ENCODE peak calls at places on chromosomes 2 and 18, in nine cellular contexts. One of them, this sample, is unnamed.

GRCh38 chr18:23341383-23341782 is 111.7 kb upstream of the RIOK3 start:
- DNase-seq in aorta: no peak
- DNase-seq in breast epithelium: no peak
- DNase-seq in AG09309: no peak
- DNase-seq in tibial artery: no peak
- DNase-seq in fibroblast of the aortic adventitia: no peak
- DNase-seq in ovary: no peak
- DNase-seq in bronchial epithelial cell: peak
- DNase-seq in SK-N-MC: no peak
- DNase-seq in this sample: no peak

GRCh38 chr2:11102956-11103860 is 52.1 kb upstream of the SLC66A3 start:
- DNase-seq in aorta: no peak
- DNase-seq in breast epithelium: no peak
- DNase-seq in AG09309: no peak
- DNase-seq in tibial artery: no peak
- DNase-seq in fibroblast of the aortic adventitia: no peak
- DNase-seq in ovary: no peak
- DNase-seq in bronchial epithelial cell: no peak
- DNase-seq in SK-N-MC: no peak
- DNase-seq in this sample: no peak

GRCh38 chr2:191280304-191280703 is 35.1 kb downstream of the MYO1B start:
- DNase-seq in aorta: no peak
- DNase-seq in breast epithelium: no peak
- DNase-seq in AG09309: no peak
- DNase-seq in tibial artery: no peak
- DNase-seq in fibroblast of the aortic adventitia: no peak
- DNase-seq in ovary: no peak
- DNase-seq in bronchial epithelial cell: no peak
- DNase-seq in SK-N-MC: no peak
- DNase-seq in this sample: no peak

GRCh38 chr2:135945521-135945920 is 39.9 kb downstream of the DARS1 start:
- DNase-seq in aorta: no peak
- DNase-seq in breast epithelium: no peak
- DNase-seq in AG09309: no peak
- DNase-seq in tibial artery: no peak
- DNase-seq in fibroblast of the aortic adventitia: no peak
- DNase-seq in ovary: no peak
- DNase-seq in bronchial epithelial cell: no peak
- DNase-seq in SK-N-MC: no peak
- DNase-seq in this sample: no peak

GRCh38 chr2:236107536-236107935 is 60.6 kb downstream of the GBX2 start:
- DNase-seq in aorta: peak
- DNase-seq in breast epithelium: no peak
- DNase-seq in AG09309: no peak
- DNase-seq in tibial artery: no peak
- DNase-seq in fibroblast of the aortic adventitia: no peak
- DNase-seq in ovary: no peak
- DNase-seq in bronchial epithelial cell: no peak
- DNase-seq in SK-N-MC: no peak
- DNase-seq in this sample: no peak

GRCh38 chr2:69932596-69932922 is 17.6 kb downstream of the MXD1 start:
- DNase-seq in aorta: no peak
- DNase-seq in breast epithelium: no peak
- DNase-seq in AG09309: no peak
- DNase-seq in tibial artery: no peak
- DNase-seq in fibroblast of the aortic adventitia: no peak
- DNase-seq in ovary: no peak
- DNase-seq in bronchial epithelial cell: no peak
- DNase-seq in SK-N-MC: no peak
- DNase-seq in this sample: no peak

GRCh38 chr2:94870392-94871225 is 621 bp upstream of the TEKT4 start:
- DNase-seq in aorta: peak
- DNase-seq in breast epithelium: no peak
- DNase-seq in AG09309: no peak
- DNase-seq in tibial artery: no peak
- DNase-seq in fibroblast of the aortic adventitia: no peak
- DNase-seq in ovary: peak
- DNase-seq in bronchial epithelial cell: no peak
- DNase-seq in SK-N-MC: no peak
- DNase-seq in this sample: peak

GRCh38 chr2:18749912-18750526 is 160.7 kb upstream of the NT5C1B start:
- DNase-seq in aorta: peak
- DNase-seq in breast epithelium: peak
- DNase-seq in AG09309: no peak
- DNase-seq in tibial artery: peak
- DNase-seq in fibroblast of the aortic adventitia: peak
- DNase-seq in ovary: peak
- DNase-seq in bronchial epithelial cell: peak
- DNase-seq in SK-N-MC: no peak
- DNase-seq in this sample: no peak

GRCh38 chr2:176269319-176270099 is at the start of gene MTX2:
- DNase-seq in aorta: peak
- DNase-seq in breast epithelium: peak
- DNase-seq in AG09309: peak
- DNase-seq in tibial artery: peak
- DNase-seq in fibroblast of the aortic adventitia: peak
- DNase-seq in ovary: peak
- DNase-seq in bronchial epithelial cell: peak
- DNase-seq in SK-N-MC: no peak
- DNase-seq in this sample: peak

GRCh38 chr2:179226203-179226960 is 38.2 kb downstream of the SESTD1 start:
- DNase-seq in aorta: no peak
- DNase-seq in breast epithelium: no peak
- DNase-seq in AG09309: no peak
- DNase-seq in tibial artery: no peak
- DNase-seq in fibroblast of the aortic adventitia: peak
- DNase-seq in ovary: no peak
- DNase-seq in bronchial epithelial cell: no peak
- DNase-seq in SK-N-MC: no peak
- DNase-seq in this sample: no peak

GRCh38 chr2:216643986-216644662 is 10.9 kb downstream of the IGFBP2 start:
- DNase-seq in aorta: peak
- DNase-seq in breast epithelium: no peak
- DNase-seq in AG09309: no peak
- DNase-seq in tibial artery: no peak
- DNase-seq in fibroblast of the aortic adventitia: peak
- DNase-seq in ovary: no peak
- DNase-seq in bronchial epithelial cell: no peak
- DNase-seq in SK-N-MC: no peak
- DNase-seq in this sample: no peak

GRCh38 chr2:182606728-182607681 is 109.1 kb upstream of the DNAJC10 start:
- DNase-seq in aorta: no peak
- DNase-seq in breast epithelium: no peak
- DNase-seq in AG09309: no peak
- DNase-seq in tibial artery: no peak
- DNase-seq in fibroblast of the aortic adventitia: no peak
- DNase-seq in ovary: no peak
- DNase-seq in bronchial epithelial cell: no peak
- DNase-seq in SK-N-MC: no peak
- DNase-seq in this sample: no peak

GRCh38 chr2:62309465-62310091 is 113.7 kb downstream of the B3GNT2 start:
- DNase-seq in aorta: no peak
- DNase-seq in breast epithelium: peak
- DNase-seq in AG09309: no peak
- DNase-seq in tibial artery: no peak
- DNase-seq in fibroblast of the aortic adventitia: peak
- DNase-seq in ovary: no peak
- DNase-seq in bronchial epithelial cell: no peak
- DNase-seq in SK-N-MC: no peak
- DNase-seq in this sample: no peak
- H3K4me3 ChIP-seq in aorta: no peak
- H3K4me3 ChIP-seq in breast epithelium: no peak
- H3K4me3 ChIP-seq in AG09309: no peak
- H3K4me3 ChIP-seq in tibial artery: peak
- H3K4me3 ChIP-seq in fibroblast of the aortic adventitia: peak
- H3K4me3 ChIP-seq in ovary: no peak
- H3K4me3 ChIP-seq in bronchial epithelial cell: no peak
- H3K4me3 ChIP-seq in SK-N-MC: no peak
- H3K4me3 ChIP-seq in this sample: peak

DNA sequence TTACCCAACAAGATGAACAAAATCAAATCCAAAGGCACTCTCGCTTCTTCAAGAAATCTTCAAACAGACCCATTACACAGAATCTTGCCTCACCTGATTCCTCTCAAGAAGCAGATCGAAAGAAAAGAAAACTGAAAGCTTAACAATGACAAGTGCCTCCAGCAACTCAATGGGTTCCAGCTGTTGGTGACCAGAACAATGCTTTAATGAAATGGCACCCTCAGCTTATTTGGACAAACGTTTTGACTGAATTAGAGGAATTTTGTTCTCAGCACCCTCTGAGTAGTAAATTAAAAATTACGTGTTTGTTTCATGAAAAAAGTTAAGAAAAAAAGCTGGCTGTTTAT is 211.0 kb downstream of the ZNF521 start:
- DNase-seq in aorta: no peak
- DNase-seq in breast epithelium: no peak
- DNase-seq in AG09309: no peak
- DNase-seq in tibial artery: no peak
- DNase-seq in fibroblast of the aortic adventitia: no peak
- DNase-seq in ovary: no peak
- DNase-seq in bronchial epithelial cell: no peak
- DNase-seq in SK-N-MC: no peak
- DNase-seq in this sample: no peak
- H3K4me3 ChIP-seq in aorta: no peak
- H3K4me3 ChIP-seq in breast epithelium: no peak
- H3K4me3 ChIP-seq in AG09309: no peak
- H3K4me3 ChIP-seq in tibial artery: no peak
- H3K4me3 ChIP-seq in fibroblast of the aortic adventitia: no peak
- H3K4me3 ChIP-seq in ovary: no peak
- H3K4me3 ChIP-seq in bronchial epithelial cell: no peak
- H3K4me3 ChIP-seq in SK-N-MC: no peak
- H3K4me3 ChIP-seq in this sample: no peak

DNA sequence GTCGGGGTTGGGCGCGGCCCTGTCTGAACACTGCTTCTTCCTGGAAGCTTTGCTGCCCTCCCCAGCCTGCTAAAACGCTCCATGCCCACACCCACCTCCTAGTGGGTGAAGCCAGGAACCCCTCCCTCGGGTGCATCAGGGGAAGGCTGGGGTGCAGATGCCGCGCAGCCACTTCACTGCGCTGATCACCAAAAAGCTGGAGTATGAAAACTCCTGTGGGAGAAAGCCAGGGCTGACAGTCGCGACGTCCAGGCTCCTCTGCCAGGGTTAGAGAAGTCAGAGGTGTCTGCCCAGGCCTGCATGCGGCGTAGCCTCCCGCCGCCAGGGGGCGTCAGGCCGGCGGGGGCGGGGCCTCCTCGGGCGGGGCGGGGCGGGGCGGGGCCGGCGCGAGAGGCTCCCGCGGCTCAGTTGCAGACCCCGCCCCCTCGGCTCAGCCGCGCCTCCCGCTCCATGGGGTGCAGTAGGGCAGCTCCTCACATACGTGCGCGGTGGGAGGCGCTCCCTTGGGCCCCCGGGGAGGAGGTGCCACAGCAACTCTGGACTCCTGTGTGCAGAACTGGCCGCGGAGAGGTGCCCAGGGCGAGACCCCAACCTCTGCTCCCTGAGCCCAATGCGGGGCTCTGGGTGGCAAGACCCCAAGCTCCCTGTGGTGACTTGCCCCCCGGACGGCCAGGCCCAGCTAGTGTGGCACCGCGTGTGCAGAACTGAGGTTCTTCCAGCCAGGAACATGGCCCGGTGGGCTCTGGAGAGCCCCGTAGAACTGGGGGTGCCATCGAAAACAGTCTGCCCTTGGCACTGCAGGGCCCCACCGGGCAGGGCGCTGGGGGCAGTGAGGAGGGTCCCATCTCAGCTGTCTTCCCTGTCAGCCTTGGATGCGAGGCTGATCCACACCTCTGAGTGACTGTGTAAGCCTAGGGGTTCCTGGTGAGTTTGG is 1.8 kb upstream of the RNPEPL1 start:
- DNase-seq in aorta: peak
- DNase-seq in breast epithelium: peak
- DNase-seq in AG09309: no peak
- DNase-seq in tibial artery: peak
- DNase-seq in fibroblast of the aortic adventitia: peak
- DNase-seq in ovary: peak
- DNase-seq in bronchial epithelial cell: peak
- DNase-seq in SK-N-MC: no peak
- DNase-seq in this sample: peak
- H3K4me3 ChIP-seq in aorta: no peak
- H3K4me3 ChIP-seq in breast epithelium: peak
- H3K4me3 ChIP-seq in AG09309: peak
- H3K4me3 ChIP-seq in tibial artery: peak
- H3K4me3 ChIP-seq in fibroblast of the aortic adventitia: peak
- H3K4me3 ChIP-seq in ovary: peak
- H3K4me3 ChIP-seq in bronchial epithelial cell: peak
- H3K4me3 ChIP-seq in SK-N-MC: peak
- H3K4me3 ChIP-seq in this sample: peak

GRCh38 chr2:172102159-172102857 is 392 bp downstream of the DLX2 start:
- DNase-seq in aorta: peak
- DNase-seq in breast epithelium: no peak
- DNase-seq in AG09309: no peak
- DNase-seq in tibial artery: no peak
- DNase-seq in fibroblast of the aortic adventitia: peak
- DNase-seq in ovary: peak
- DNase-seq in bronchial epithelial cell: no peak
- DNase-seq in SK-N-MC: no peak
- DNase-seq in this sample: no peak
- H3K4me3 ChIP-seq in aorta: peak
- H3K4me3 ChIP-seq in breast epithelium: peak
- H3K4me3 ChIP-seq in AG09309: peak
- H3K4me3 ChIP-seq in tibial artery: peak
- H3K4me3 ChIP-seq in fibroblast of the aortic adventitia: peak
- H3K4me3 ChIP-seq in ovary: peak
- H3K4me3 ChIP-seq in bronchial epithelial cell: peak
- H3K4me3 ChIP-seq in SK-N-MC: peak
- H3K4me3 ChIP-seq in this sample: peak

DNA sequence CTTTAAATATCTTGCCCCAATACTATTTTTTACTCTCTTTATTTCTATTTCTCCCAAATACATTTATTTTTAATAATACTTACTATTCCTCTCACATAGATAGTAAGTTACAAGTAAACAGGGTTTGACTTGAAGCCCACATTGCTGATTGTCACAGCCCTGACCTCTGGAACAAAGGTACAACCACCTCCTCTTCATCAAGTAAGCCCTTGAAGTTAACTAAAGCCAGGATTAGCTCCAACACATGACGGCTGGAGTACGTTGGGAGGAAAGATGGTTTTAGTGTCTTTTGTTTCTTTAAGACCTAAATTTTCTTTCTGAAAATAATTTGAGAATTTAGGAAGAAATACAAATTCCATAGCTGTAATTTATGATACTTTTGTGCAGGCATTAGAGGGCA is 951 bp downstream of the MYOM1 start:
- DNase-seq in aorta: no peak
- DNase-seq in breast epithelium: no peak
- DNase-seq in AG09309: no peak
- DNase-seq in tibial artery: no peak
- DNase-seq in fibroblast of the aortic adventitia: no peak
- DNase-seq in ovary: no peak
- DNase-seq in bronchial epithelial cell: no peak
- DNase-seq in SK-N-MC: no peak
- DNase-seq in this sample: no peak
- H3K4me3 ChIP-seq in aorta: peak
- H3K4me3 ChIP-seq in breast epithelium: peak
- H3K4me3 ChIP-seq in AG09309: no peak
- H3K4me3 ChIP-seq in tibial artery: peak
- H3K4me3 ChIP-seq in fibroblast of the aortic adventitia: no peak
- H3K4me3 ChIP-seq in ovary: no peak
- H3K4me3 ChIP-seq in bronchial epithelial cell: no peak
- H3K4me3 ChIP-seq in SK-N-MC: peak
- H3K4me3 ChIP-seq in this sample: peak

GRCh38 chr2:96912356-96913116 is 42.7 kb upstream of the SEMA4C start:
- DNase-seq in aorta: no peak
- DNase-seq in breast epithelium: no peak
- DNase-seq in AG09309: no peak
- DNase-seq in tibial artery: no peak
- DNase-seq in fibroblast of the aortic adventitia: no peak
- DNase-seq in ovary: no peak
- DNase-seq in bronchial epithelial cell: no peak
- DNase-seq in SK-N-MC: no peak
- DNase-seq in this sample: no peak
- H3K4me3 ChIP-seq in aorta: no peak
- H3K4me3 ChIP-seq in breast epithelium: no peak
- H3K4me3 ChIP-seq in AG09309: no peak
- H3K4me3 ChIP-seq in tibial artery: no peak
- H3K4me3 ChIP-seq in fibroblast of the aortic adventitia: no peak
- H3K4me3 ChIP-seq in ovary: no peak
- H3K4me3 ChIP-seq in bronchial epithelial cell: no peak
- H3K4me3 ChIP-seq in SK-N-MC: no peak
- H3K4me3 ChIP-seq in this sample: no peak

This sample was measured in left ventricle myocardium inferior.